ENCODE peak calls at places on chromosomes 11 and 22, in ten cellular contexts. F is DND-41, N is HCT116, T is K562, H is IMR-90, R is H9, Z is H1, C is neuronal stem cell, P is endothelial cell of umbilical vein, E is GM12878. G is an unnamed sample. For H3K4me1, the result is how much of the 10 kb centered on the place peaks cover.

GRCh38 chr11:126113012-126113411 is 50.3 kb upstream of the CDON start:
- DNase-seq in F (no peak), N (no peak), T (no peak), H (no peak), R (no peak), Z (no peak), C (no peak), P (no peak), E (no peak), G (no peak)

GRCh38 chr11:2800655-2801531 is 84.7 kb downstream of the CDKN1C start:
- DNase-seq in F (no peak), N (no peak), T (no peak), H (no peak), R (peak), Z (no peak), C (no peak), P (no peak), E (no peak), G (no peak)

GRCh38 chr22:17847360-17848078 is 73.2 kb upstream of the BID start:
- DNase-seq in F (no peak), N (peak), T (peak), H (no peak), R (no peak), Z (no peak), C (no peak), P (no peak), E (no peak), G (no peak)

GRCh38 chr11:65862191-65862735 is 2.0 kb downstream of the MUS81 start:
- DNase-seq in F (peak), N (no peak), T (no peak), H (no peak), R (peak), Z (no peak), C (no peak), P (no peak), E (no peak), G (no peak)

GRCh38 chr11:102950622-102951081 is 4.9 kb downstream of the MMP13 start:
- DNase-seq in F (no peak), N (no peak), T (no peak), H (peak), R (no peak), Z (no peak), C (no peak), P (no peak), E (no peak), G (no peak)

GRCh38 chr11:2122222-2122906 is 16.8 kb downstream of the IGF2 start:
- DNase-seq in F (no peak), N (no peak), T (no peak), H (peak), R (no peak), Z (no peak), C (no peak), P (peak), E (no peak), G (no peak)

GRCh38 chr11:121741316-121741715 is 288.5 kb upstream of the SORL1-AS1 start:
- DNase-seq in F (no peak), N (no peak), T (no peak), H (peak), R (no peak), Z (no peak), C (no peak), P (no peak), E (no peak), G (no peak)

GRCh38 chr22:17057959-17058814 is 26.6 kb upstream of the IL17RA start:
- DNase-seq in F (peak), N (peak), T (peak), H (peak), R (peak), Z (peak), C (peak), P (peak), E (no peak), G (peak)

GRCh38 chr11:1570531-1570895 is 1.6 kb downstream of the DUSP8 start:
- DNase-seq in F (no peak), N (no peak), T (no peak), H (no peak), R (no peak), Z (no peak), C (no peak), P (no peak), E (no peak), G (no peak)

GRCh38 chr11:13897606-13898276 is 64.8 kb upstream of the SPON1 start:
- DNase-seq in F (no peak), N (no peak), T (no peak), H (no peak), R (no peak), Z (no peak), C (no peak), P (no peak), E (no peak), G (no peak)

GRCh38 chr11:12585861-12586260 is 88.4 kb upstream of the TEAD1 start:
- DNase-seq in F (no peak), N (no peak), T (no peak), H (no peak), R (no peak), Z (no peak), C (no peak), P (no peak), E (no peak), G (no peak)

GRCh38 chr22:19204640-19205039 is 26.1 kb upstream of the SLC25A1 start:
- DNase-seq in F (no peak), N (no peak), T (no peak), H (no peak), R (no peak), Z (no peak), C (no peak), P (no peak), E (no peak), G (no peak)

GRCh38 chr11:115741376-115741775 is 237.2 kb upstream of the CADM1 start:
- DNase-seq in F (no peak), N (no peak), T (no peak), H (no peak), R (no peak), Z (no peak), C (no peak), P (no peak), E (no peak), G (no peak)

GRCh38 chr11:86722041-86722440 is 49.6 kb upstream of the ME3 start:
- DNase-seq in F (no peak), N (no peak), T (no peak), H (peak), R (no peak), Z (no peak), C (no peak), P (no peak), E (no peak), G (no peak)

GRCh38 chr22:24592144-24592845 is 578 bp downstream of the LRRC75B start:
- DNase-seq in F (no peak), N (no peak), T (no peak), H (no peak), R (peak), Z (no peak), C (peak), P (peak), E (no peak), G (peak)

GRCh38 chr22:45925811-45926351 is 51.1 kb downstream of the WNT7B start:
- DNase-seq in F (no peak), N (no peak), T (no peak), H (no peak), R (no peak), Z (no peak), C (no peak), P (no peak), E (no peak), G (no peak)

GRCh38 chr11:109933126-109933525 is 160.1 kb upstream of the ZC3H12C start:
- DNase-seq in F (no peak), N (no peak), T (peak), H (peak), R (no peak), Z (no peak), C (no peak), P (no peak), E (no peak), G (no peak)

GRCh38 chr11:65262775-65263174 is 1.0 kb downstream of the POLA2 start:
- DNase-seq in F (no peak), N (no peak), T (peak), H (no peak), R (no peak), Z (no peak), C (no peak), P (no peak), E (no peak), G (no peak)

GRCh38 chr22:49435596-49435995 is 392.1 kb downstream of the BRD1 start:
- DNase-seq in F (no peak), N (no peak), T (no peak), H (no peak), R (peak), Z (no peak), C (no peak), P (no peak), E (no peak), G (no peak)

GRCh38 chr11:17012712-17013547 is 1.3 kb downstream of the PLEKHA7 start:
- DNase-seq in F (no peak), N (peak), T (no peak), H (peak), R (peak), Z (no peak), C (peak), P (peak), E (no peak), G (no peak)

GRCh38 chr22:27130949-27131745 is 473.8 kb downstream of the MIAT start:
- DNase-seq in F (no peak), N (no peak), T (no peak), H (no peak), R (no peak), Z (no peak), C (no peak), P (peak), E (no peak), G (no peak)
- H3K4me1 ChIP-seq in F (under half), N (under half), T (under half), H (under half), R (under half), Z (under half), C (under half), P (under half), E (under half), G (under half)

GRCh38 chr22:35348703-35349102 is 32.2 kb upstream of the HMOX1 start:
- DNase-seq in F (no peak), N (no peak), T (no peak), H (no peak), R (no peak), Z (no peak), C (no peak), P (no peak), E (no peak), G (no peak)

GRCh38 chr22:35349704-35350538 is 31.0 kb upstream of the HMOX1 start:
- DNase-seq in F (peak), N (no peak), T (no peak), H (peak), R (no peak), Z (no peak), C (no peak), P (no peak), E (no peak), G (no peak)

GRCh38 chr22:35349368-35349703 is 31.6 kb upstream of the HMOX1 start:
- DNase-seq in F (no peak), N (no peak), T (no peak), H (no peak), R (no peak), Z (no peak), C (no peak), P (no peak), E (no peak), G (no peak)

GRCh38 chr22:35352214-35353111 is 28.4 kb upstream of the HMOX1 start:
- DNase-seq in F (no peak), N (no peak), T (peak), H (no peak), R (peak), Z (no peak), C (no peak), P (peak), E (no peak), G (peak)

DNA sequence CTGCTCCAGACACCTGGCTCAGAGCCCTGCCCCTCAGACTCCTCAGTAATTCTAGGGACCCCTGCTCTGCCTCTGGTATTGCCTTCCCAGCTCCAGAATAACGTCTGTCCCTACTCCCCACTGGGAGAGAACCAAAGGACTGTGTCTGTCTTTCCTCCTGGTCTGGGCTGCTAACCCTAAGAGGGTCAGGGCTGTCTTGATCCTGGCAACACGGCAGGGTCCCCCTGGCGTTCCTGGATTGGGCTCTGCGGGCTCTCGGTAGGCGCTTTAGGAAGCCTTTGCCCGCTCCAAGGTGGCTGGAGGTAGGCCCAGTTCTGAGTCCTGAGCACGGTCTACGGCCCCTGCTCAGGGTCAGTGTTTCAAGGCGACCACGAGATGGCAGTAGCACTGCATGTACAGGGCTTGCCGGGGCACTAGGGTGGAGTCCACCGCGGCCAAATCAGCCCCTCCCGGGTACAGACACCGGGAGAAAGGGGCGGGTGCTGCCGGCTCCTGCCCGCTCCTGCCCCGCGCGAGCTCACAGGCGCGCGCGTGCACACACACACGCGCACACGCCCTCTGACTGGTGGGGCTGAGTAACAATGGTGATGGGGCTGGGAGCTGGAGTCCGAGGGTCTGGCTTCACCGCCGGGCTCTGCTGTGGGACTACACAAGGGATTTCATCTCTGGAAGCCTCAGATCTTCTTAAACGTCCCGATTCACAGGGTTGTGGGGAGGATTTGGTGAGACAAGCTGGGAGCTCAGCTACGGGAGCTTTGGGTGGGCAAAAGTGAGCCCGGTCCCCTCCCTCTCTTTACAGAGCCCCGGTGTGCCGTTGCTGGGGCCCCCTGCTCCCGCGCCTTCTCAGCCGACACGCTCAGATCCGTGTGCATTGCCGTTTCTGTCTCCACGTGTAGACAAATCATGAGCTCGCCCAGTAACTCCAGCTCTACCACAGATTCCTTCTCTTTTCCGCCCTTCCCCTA is 30.1 kb upstream of the HMOX1 start:
- DNase-seq in F (peak), N (peak), T (peak), H (peak), R (peak), Z (peak), C (peak), P (peak), E (peak), G (peak)
- H3K9ac ChIP-seq in F (peak), N (peak), T (peak), H (peak), R (no peak), Z (peak), C (peak), P (peak), E (peak), G (peak)

GRCh38 chr11:47186937-47187681 is 875 bp upstream of the PACSIN3 start:
- DNase-seq in F (peak), N (no peak), T (peak), H (peak), R (peak), Z (no peak), C (peak), P (peak), E (no peak), G (peak)
- H2AFZ ChIP-seq in F (peak), N (no peak), T (peak), H (peak), R (no peak), Z (no peak), C (peak), P (peak), E (peak), G (peak)

DNA sequence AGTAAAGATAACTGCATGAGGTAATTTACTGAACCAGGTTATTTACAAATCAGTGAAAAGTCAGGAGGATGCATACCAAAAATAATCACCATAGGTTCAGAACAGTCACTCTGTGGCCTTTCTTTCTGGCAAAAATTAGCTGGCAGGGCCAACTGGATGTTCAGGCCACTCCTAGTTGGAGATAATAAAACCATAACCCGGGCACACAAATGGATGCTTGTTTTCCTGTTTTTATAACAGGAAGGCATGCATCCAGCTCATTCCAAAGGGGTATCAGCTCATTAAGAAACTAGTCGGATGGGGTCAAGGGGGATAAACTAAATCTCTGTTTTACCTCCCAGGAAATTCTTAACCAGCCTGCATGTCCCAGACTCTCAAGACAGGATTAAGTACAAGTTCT is 80.9 kb downstream of the FBXO7 start:
- DNase-seq in F (no peak), N (no peak), T (no peak), H (no peak), R (no peak), Z (no peak), C (no peak), P (no peak), E (no peak), G (no peak)
- H3K4me1 ChIP-seq in F (under half), N (under half), T (under half), H (under half), R (under half), Z (under half), C (under half), P (under half), E (under half), G (under half)

G was measured in Karpas-422.